ENCODE peak calls at places on chromosomes 12 and 14, in eight cellular contexts. P is DMS 273 treated with DMSO at 0.1 percent for 48 hours; K is CD4-positive, alpha-beta memory T cell; T is left cardiac atrium; Z is iPS-NIHi11; V is central memory CD8-positive, alpha-beta T cell; H is NCI-H446; D is IMR-90. E is an unnamed sample.

GRCh38 chr12:20376984-20377383 is 8.6 kb downstream of the PDE3A start:
- DNase-seq in P (no peak), K (no peak), T (no peak), Z (no peak), V (no peak), H (no peak), D (peak), E (peak)

GRCh38 chr14:99821519-99822165 is 28.4 kb downstream of the EML1 start:
- DNase-seq in P (no peak), K (peak), T (no peak), Z (no peak), V (no peak), H (no peak), D (peak), E (no peak)

GRCh38 chr12:125015680-125016310 is 22.4 kb downstream of the BRI3BP start:
- DNase-seq in P (no peak), K (no peak), T (no peak), Z (no peak), V (no peak), H (no peak), D (no peak), E (no peak)

GRCh38 chr12:41663487-41664258 is 475.6 kb downstream of the PDZRN4 start:
- DNase-seq in P (peak), K (no peak), T (no peak), Z (peak), V (no peak), H (peak), D (peak), E (no peak)

GRCh38 chr14:53619625-53620324 is 336.9 kb downstream of the BMP4 start:
- DNase-seq in P (no peak), K (no peak), T (no peak), Z (no peak), V (no peak), H (no peak), D (peak), E (no peak)

GRCh38 chr14:68729556-68729955 is 63.3 kb downstream of the ZFP36L1 start:
- DNase-seq in P (no peak), K (no peak), T (no peak), Z (no peak), V (no peak), H (no peak), D (no peak), E (no peak)

GRCh38 chr12:79203103-79203502 is 338.5 kb downstream of the SYT1 start:
- DNase-seq in P (no peak), K (no peak), T (no peak), Z (no peak), V (no peak), H (no peak), D (no peak), E (no peak)

GRCh38 chr12:107760207-107760816 is 625 bp downstream of the PRDM4 start:
- DNase-seq in P (no peak), K (peak), T (peak), Z (peak), V (no peak), H (no peak), D (peak), E (peak)

GRCh38 chr12:34033628-34034296 is 11.5 kb downstream of the ALG10 start:
- DNase-seq in P (peak), K (peak), T (no peak), Z (no peak), V (no peak), H (no peak), D (peak), E (peak)

GRCh38 chr14:69882086-69882864 is 3.1 kb downstream of the SMOC1 start:
- DNase-seq in P (no peak), K (no peak), T (no peak), Z (no peak), V (no peak), H (no peak), D (no peak), E (no peak)

GRCh38 chr12:78062781-78063180 is 232.1 kb downstream of the NAV3 start:
- DNase-seq in P (no peak), K (no peak), T (peak), Z (no peak), V (no peak), H (no peak), D (peak), E (no peak)

GRCh38 chr12:106956048-106956935 is 585 bp downstream of the TMEM263 start:
- DNase-seq in P (peak), K (peak), T (peak), Z (peak), V (peak), H (peak), D (peak), E (peak)

GRCh38 chr12:109944975-109945374 is 44.9 kb downstream of the TCHP start:
- DNase-seq in P (no peak), K (no peak), T (peak), Z (peak), V (no peak), H (no peak), D (peak), E (no peak)

GRCh38 chr14:101024686-101025085 is 121.2 kb upstream of the RTL1 start:
- DNase-seq in P (no peak), K (no peak), T (no peak), Z (no peak), V (no peak), H (no peak), D (no peak), E (no peak)

GRCh38 chr12:52836042-52836466 is 1.9 kb upstream of the KRT79 start:
- DNase-seq in P (no peak), K (no peak), T (no peak), Z (no peak), V (peak), H (no peak), D (peak), E (no peak)

GRCh38 chr12:6211421-6211869 is 11.2 kb downstream of the CD9 start:
- DNase-seq in P (no peak), K (no peak), T (no peak), Z (no peak), V (no peak), H (no peak), D (peak), E (no peak)

GRCh38 chr14:34750670-34751069 is 36.3 kb upstream of the CFL2 start:
- DNase-seq in P (no peak), K (no peak), T (no peak), Z (no peak), V (no peak), H (no peak), D (peak), E (no peak)

GRCh38 chr14:24483604-24484252 is 24.3 kb downstream of the CMA1 start:
- DNase-seq in P (no peak), K (no peak), T (no peak), Z (no peak), V (no peak), H (no peak), D (peak), E (no peak)

GRCh38 chr14:30771595-30771994 is 102.8 kb upstream of the COCH start:
- DNase-seq in P (no peak), K (no peak), T (no peak), Z (no peak), V (no peak), H (no peak), D (no peak), E (no peak)

GRCh38 chr14:100822921-100823320 is 3.0 kb upstream of the MEG3 start:
- DNase-seq in P (no peak), K (no peak), T (no peak), Z (no peak), V (no peak), H (no peak), D (peak), E (no peak)

GRCh38 chr12:31019561-31020308 is 53.9 kb upstream of the DDX11 start:
- DNase-seq in P (no peak), K (no peak), T (no peak), Z (no peak), V (no peak), H (no peak), D (no peak), E (no peak)